ENCODE peak calls at places on chromosome 14, in six cellular contexts. U is psoas muscle, B is hepatocyte, I is uterus, V is lower lobe of right lung, H is IMR-90. K is an unnamed sample.
A peak's percentile ranks its signal among the peaks of the same experiment; 100 is the strongest.

GRCh38 chr14:44803239-44803905 is 158.4 kb downstream of the KLHL28 start:
- DNase-seq in I (no peak), V (no peak), U (no peak), B (peak; percentile 58), H (peak; percentile 64), K (no peak)

GRCh38 chr14:68979021-68979721 is at the start of gene ACTN1:
- DNase-seq in B (peak; percentile 94), H (peak; percentile 97), V (peak; percentile 97), U (peak; percentile 90), I (peak; percentile 95), K (peak; percentile 87)

GRCh38 chr14:76924363-76925151 is 98.3 kb downstream of the LRRC74A start:
- DNase-seq in I (no peak), V (no peak), B (peak; percentile 77), H (no peak), U (no peak), K (peak; percentile 71)

GRCh38 chr14:85401396-85401795 is 128.5 kb upstream of the FLRT2 start:
- DNase-seq in V (no peak), H (no peak), B (no peak), U (no peak), I (no peak), K (no peak)

GRCh38 chr14:50319293-50319692 is 7.2 kb downstream of the DMAC2L start:
- DNase-seq in H (peak; percentile 46), U (no peak), I (no peak), V (no peak), B (no peak), K (no peak)

GRCh38 chr14:60249321-60250251 is 565 bp downstream of the PPM1A start:
- DNase-seq in H (peak; percentile 54), I (peak; percentile 67), U (peak; percentile 78), B (peak; percentile 88), V (peak; percentile 83), K (peak; percentile 59)

GRCh38 chr14:81452766-81453165 is 52.6 kb upstream of the STON2 start:
- DNase-seq in V (no peak), I (no peak), H (no peak), U (no peak), B (no peak), K (no peak)

GRCh38 chr14:73991097-73991496 is 28.0 kb downstream of the ENTPD5 start:
- DNase-seq in V (no peak), H (no peak), I (no peak), U (no peak), B (no peak), K (no peak)

GRCh38 chr14:87816421-87816820 is 176.6 kb downstream of the GALC start:
- DNase-seq in V (no peak), I (no peak), H (no peak), B (no peak), U (no peak), K (no peak)

GRCh38 chr14:105836730-105837129 is 310.3 kb downstream of the TMEM121 start:
- DNase-seq in B (no peak), V (no peak), I (no peak), U (no peak), H (no peak), K (no peak)

GRCh38 chr14:54554401-54554800 is 12.5 kb upstream of the SAMD4A start:
- DNase-seq in H (no peak), I (no peak), U (no peak), B (no peak), V (no peak), K (no peak)

GRCh38 chr14:24513009-24513408 is 4.9 kb upstream of the CMA1 start:
- DNase-seq in V (no peak), U (no peak), I (no peak), B (no peak), H (no peak), K (peak; percentile 5)

GRCh38 chr14:25461780-25462179 is 411.8 kb upstream of the STXBP6 start:
- DNase-seq in U (no peak), V (no peak), H (no peak), B (no peak), I (no peak), K (no peak)

GRCh38 chr14:54220122-54220691 is 176.6 kb upstream of the CDKN3 start:
- DNase-seq in U (peak; percentile 27), H (no peak), V (no peak), I (no peak), B (peak; percentile 11), K (no peak)

GRCh38 chr14:22485178-22485577 is 103.8 kb downstream of the DAD1 start:
- DNase-seq in U (no peak), I (no peak), B (no peak), H (no peak), V (no peak), K (no peak)

GRCh38 chr14:92973798-92974372 is 50.9 kb downstream of the CHGA start:
- DNase-seq in V (peak; percentile 41), H (no peak), B (peak; percentile 49), I (peak; percentile 40), U (no peak), K (no peak)

GRCh38 chr14:23114669-23115491 is 4.2 kb downstream of the CEBPE start:
- DNase-seq in V (peak; percentile 71), I (no peak), H (peak; percentile 99), U (peak; percentile 52), B (peak; percentile 40), K (no peak)

GRCh38 chr14:77206877-77207389 is 25.3 kb downstream of the TMEM63C start:
- DNase-seq in B (no peak), U (no peak), I (no peak), H (no peak), V (no peak), K (no peak)

GRCh38 chr14:74978416-74978947 is 23.1 kb upstream of the PGF start:
- DNase-seq in I (no peak), H (no peak), V (no peak), U (no peak), B (no peak), K (no peak)

GRCh38 chr14:101922866-101923265 is 41.5 kb upstream of the DYNC1H1 start:
- DNase-seq in V (no peak), H (no peak), I (no peak), B (no peak), U (no peak), K (no peak)

GRCh38 chr14:68681256-68681655 is 111.6 kb downstream of the ZFP36L1 start:
- DNase-seq in B (no peak), V (no peak), I (no peak), U (no peak), H (no peak), K (no peak)

GRCh38 chr14:33668066-33668465 is 282.8 kb downstream of the EGLN3 start:
- DNase-seq in H (peak; percentile 11), B (no peak), I (no peak), U (no peak), V (no peak), K (no peak)

GRCh38 chr14:94650806-94651805 is 38.9 kb downstream of the SERPINA3 start:
- DNase-seq in B (no peak), U (no peak), I (no peak), V (no peak), H (no peak), K (no peak)

GRCh38 chr14:32808574-32809098 is 130.0 kb upstream of the NPAS3 start:
- DNase-seq in H (no peak), U (no peak), I (no peak), V (no peak), B (peak; percentile 13), K (no peak)

GRCh38 chr14:23141706-23142467 is 22.8 kb upstream of the CEBPE start:
- DNase-seq in B (peak; percentile 50), H (peak; percentile 24), I (peak; percentile 68), U (no peak), V (peak; percentile 73), K (no peak)

GRCh38 chr14:89391556-89391955 is 25.5 kb downstream of the FOXN3 start:
- DNase-seq in H (no peak), V (no peak), I (no peak), U (no peak), B (no peak), K (no peak)

GRCh38 chr14:85762523-85762922 is 232.6 kb downstream of the FLRT2 start:
- DNase-seq in I (no peak), V (no peak), B (no peak), H (no peak), U (no peak), K (no peak)

GRCh38 chr14:69044965-69045555 is 66.0 kb upstream of the ACTN1 start:
- DNase-seq in U (peak; percentile 53), B (no peak), H (peak; percentile 91), I (peak; percentile 73), V (no peak), K (no peak)

GRCh38 chr14:32428149-32428548 is 99.1 kb downstream of the AKAP6 start:
- DNase-seq in U (no peak), V (no peak), H (peak; percentile 27), B (no peak), I (no peak), K (no peak)

GRCh38 chr14:75231320-75231719 is 47.3 kb upstream of the FOS start:
- DNase-seq in U (no peak), V (no peak), B (no peak), I (no peak), H (no peak), K (no peak)

GRCh38 chr14:53217283-53217994 is 64.3 kb upstream of the DDHD1 start:
- DNase-seq in B (peak; percentile 89), V (peak; percentile 87), U (peak; percentile 75), I (peak; percentile 41), H (peak; percentile 33), K (peak; percentile 87)
- TF ChIP-seq CTCF in B (peak; percentile 42), V (peak; percentile 68), U (peak; percentile 49), I (peak; percentile 32), H (peak; percentile 34), K (peak; percentile 74)

GRCh38 chr14:47539065-47539464 is 136.3 kb downstream of the MDGA2 start:
- DNase-seq in U (no peak), H (no peak), I (no peak), V (no peak), B (peak; percentile 37), K (no peak)
- TF ChIP-seq CTCF in U (no peak), H (no peak), I (peak; percentile 6), V (peak; percentile 29), B (peak; percentile 63), K (no peak)

GRCh38 chr14:63130531-63130930 is 73.7 kb upstream of the RHOJ start:
- DNase-seq in V (no peak), B (no peak), I (no peak), H (no peak), U (no peak), K (no peak)

DNA sequence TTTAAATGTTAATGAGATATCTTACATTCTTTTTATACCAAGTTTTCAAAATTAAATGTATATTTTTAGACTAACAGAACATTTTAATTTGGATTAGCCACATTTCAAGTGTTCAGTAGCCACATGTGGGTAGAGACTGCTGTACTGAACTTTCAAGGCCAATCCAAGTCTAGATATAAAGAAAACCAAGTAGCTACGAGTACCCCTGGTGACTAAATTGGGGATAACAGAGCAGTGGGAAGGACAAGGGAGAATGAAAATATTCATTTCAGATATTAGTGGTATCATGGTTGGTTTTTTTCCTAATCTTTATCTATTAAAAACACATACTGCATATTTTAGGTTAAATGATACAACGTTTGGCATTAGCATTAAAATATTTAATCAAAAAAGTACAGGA is 69.4 kb upstream of the RHOJ start:
- DNase-seq in H (peak; percentile 35), I (no peak), U (no peak), B (peak; percentile 27), V (no peak), K (no peak)
- TF ChIP-seq CTCF in H (peak; percentile 42), I (no peak), U (no peak), B (peak; percentile 48), V (peak; percentile 23), K (no peak)

DNA sequence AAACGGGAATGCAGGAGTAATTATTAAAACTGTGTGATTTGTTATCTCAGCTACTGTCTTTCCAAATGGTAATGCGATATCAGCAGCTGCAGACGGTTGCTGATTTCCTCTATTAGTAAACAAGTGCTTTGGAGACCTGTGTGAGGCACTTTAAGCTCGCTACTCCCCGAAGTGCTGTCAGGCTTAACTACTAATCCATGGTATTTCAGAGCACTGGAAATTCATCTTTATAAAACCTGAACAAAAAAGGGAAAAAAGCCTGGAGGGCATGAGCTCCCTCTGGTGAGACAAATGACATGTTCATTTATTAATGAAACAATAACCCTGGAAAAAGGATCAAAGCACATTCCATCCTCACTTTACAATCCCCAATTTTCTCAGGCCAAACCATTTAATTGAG is 143.6 kb upstream of the OTX2 start:
- DNase-seq in H (no peak), U (no peak), B (no peak), I (no peak), V (no peak), K (no peak)
- TF ChIP-seq CTCF in H (no peak), U (no peak), B (no peak), I (no peak), V (no peak), K (no peak)